ENCODE peak calls at places on chromosomes 3 and 15, in five cellular contexts. One of them, this sample, is unnamed.

GRCh38 chr3:135929670-135930069 is 35.9 kb upstream of the PPP2R3A start:
- DNase-seq in MG63: no peak
- DNase-seq in colonic mucosa: no peak
- DNase-seq in activated naive CD8-positive, alpha-beta T cell treated with anti-CD3 and anti-CD28 coated beads, Interleukin-2, amount 10 ng/mL, durations not matched to agents 7 days and 5 days: no peak
- DNase-seq in pancreas: no peak
- DNase-seq in this sample: no peak

GRCh38 chr3:155792532-155792931 is 13.5 kb downstream of the C3orf33 start:
- DNase-seq in MG63: no peak
- DNase-seq in colonic mucosa: no peak
- DNase-seq in activated naive CD8-positive, alpha-beta T cell treated with anti-CD3 and anti-CD28 coated beads, Interleukin-2, amount 10 ng/mL, durations not matched to agents 7 days and 5 days: no peak
- DNase-seq in pancreas: no peak
- DNase-seq in this sample: no peak

GRCh38 chr15:72688697-72689096 is 2.7 kb downstream of the BBS4 start:
- DNase-seq in MG63: no peak
- DNase-seq in colonic mucosa: no peak
- DNase-seq in activated naive CD8-positive, alpha-beta T cell treated with anti-CD3 and anti-CD28 coated beads, Interleukin-2, amount 10 ng/mL, durations not matched to agents 7 days and 5 days: no peak
- DNase-seq in pancreas: no peak
- DNase-seq in this sample: no peak

GRCh38 chr3:72130565-72130964 is 345.6 kb upstream of the PROK2 start:
- DNase-seq in MG63: no peak
- DNase-seq in colonic mucosa: no peak
- DNase-seq in activated naive CD8-positive, alpha-beta T cell treated with anti-CD3 and anti-CD28 coated beads, Interleukin-2, amount 10 ng/mL, durations not matched to agents 7 days and 5 days: no peak
- DNase-seq in pancreas: no peak
- DNase-seq in this sample: no peak

GRCh38 chr3:196320110-196320509 is 2.1 kb upstream of the DYNLT2B start:
- DNase-seq in MG63: no peak
- DNase-seq in colonic mucosa: no peak
- DNase-seq in activated naive CD8-positive, alpha-beta T cell treated with anti-CD3 and anti-CD28 coated beads, Interleukin-2, amount 10 ng/mL, durations not matched to agents 7 days and 5 days: no peak
- DNase-seq in pancreas: no peak
- DNase-seq in this sample: no peak

GRCh38 chr3:39208463-39209055 is 16.2 kb upstream of the XIRP1 start:
- DNase-seq in MG63: peak
- DNase-seq in colonic mucosa: peak
- DNase-seq in activated naive CD8-positive, alpha-beta T cell treated with anti-CD3 and anti-CD28 coated beads, Interleukin-2, amount 10 ng/mL, durations not matched to agents 7 days and 5 days: no peak
- DNase-seq in pancreas: no peak
- DNase-seq in this sample: peak

GRCh38 chr15:91411570-91411969 is 311.5 kb downstream of the SV2B start:
- DNase-seq in MG63: no peak
- DNase-seq in colonic mucosa: no peak
- DNase-seq in activated naive CD8-positive, alpha-beta T cell treated with anti-CD3 and anti-CD28 coated beads, Interleukin-2, amount 10 ng/mL, durations not matched to agents 7 days and 5 days: no peak
- DNase-seq in pancreas: no peak
- DNase-seq in this sample: no peak

GRCh38 chr15:54559405-54560064 is 581.3 kb downstream of the UNC13C start:
- DNase-seq in MG63: no peak
- DNase-seq in colonic mucosa: peak
- DNase-seq in activated naive CD8-positive, alpha-beta T cell treated with anti-CD3 and anti-CD28 coated beads, Interleukin-2, amount 10 ng/mL, durations not matched to agents 7 days and 5 days: no peak
- DNase-seq in pancreas: no peak
- DNase-seq in this sample: no peak

GRCh38 chr3:45965281-45966052 is 22.2 kb downstream of the CXCR6 start:
- DNase-seq in MG63: no peak
- DNase-seq in colonic mucosa: no peak
- DNase-seq in activated naive CD8-positive, alpha-beta T cell treated with anti-CD3 and anti-CD28 coated beads, Interleukin-2, amount 10 ng/mL, durations not matched to agents 7 days and 5 days: peak
- DNase-seq in pancreas: no peak
- DNase-seq in this sample: no peak

GRCh38 chr3:52742418-52743041 is 28.2 kb downstream of the NEK4 start:
- DNase-seq in MG63: no peak
- DNase-seq in colonic mucosa: no peak
- DNase-seq in activated naive CD8-positive, alpha-beta T cell treated with anti-CD3 and anti-CD28 coated beads, Interleukin-2, amount 10 ng/mL, durations not matched to agents 7 days and 5 days: no peak
- DNase-seq in pancreas: no peak
- DNase-seq in this sample: peak

GRCh38 chr15:71547066-71547465 is 263.3 kb upstream of the NR2E3 start:
- DNase-seq in MG63: no peak
- DNase-seq in colonic mucosa: no peak
- DNase-seq in activated naive CD8-positive, alpha-beta T cell treated with anti-CD3 and anti-CD28 coated beads, Interleukin-2, amount 10 ng/mL, durations not matched to agents 7 days and 5 days: no peak
- DNase-seq in pancreas: no peak
- DNase-seq in this sample: no peak

GRCh38 chr3:128585974-128586373 is 64.6 kb downstream of the RPN1 start:
- DNase-seq in MG63: no peak
- DNase-seq in colonic mucosa: no peak
- DNase-seq in activated naive CD8-positive, alpha-beta T cell treated with anti-CD3 and anti-CD28 coated beads, Interleukin-2, amount 10 ng/mL, durations not matched to agents 7 days and 5 days: no peak
- DNase-seq in pancreas: no peak
- DNase-seq in this sample: no peak

GRCh38 chr15:86362556-86362955 is 282.9 kb downstream of the AGBL1 start:
- DNase-seq in MG63: peak
- DNase-seq in colonic mucosa: no peak
- DNase-seq in activated naive CD8-positive, alpha-beta T cell treated with anti-CD3 and anti-CD28 coated beads, Interleukin-2, amount 10 ng/mL, durations not matched to agents 7 days and 5 days: no peak
- DNase-seq in pancreas: no peak
- DNase-seq in this sample: peak

GRCh38 chr3:32321095-32321835 is 70.4 kb upstream of the CMTM7 start:
- DNase-seq in MG63: no peak
- DNase-seq in colonic mucosa: no peak
- DNase-seq in activated naive CD8-positive, alpha-beta T cell treated with anti-CD3 and anti-CD28 coated beads, Interleukin-2, amount 10 ng/mL, durations not matched to agents 7 days and 5 days: no peak
- DNase-seq in pancreas: no peak
- DNase-seq in this sample: no peak

GRCh38 chr3:10438902-10439610 is 66.3 kb downstream of the ATP2B2 start:
- DNase-seq in MG63: no peak
- DNase-seq in colonic mucosa: no peak
- DNase-seq in activated naive CD8-positive, alpha-beta T cell treated with anti-CD3 and anti-CD28 coated beads, Interleukin-2, amount 10 ng/mL, durations not matched to agents 7 days and 5 days: no peak
- DNase-seq in pancreas: no peak
- DNase-seq in this sample: no peak

GRCh38 chr3:126487151-126487771 is 11.6 kb upstream of the ZXDC start:
- DNase-seq in MG63: peak
- DNase-seq in colonic mucosa: no peak
- DNase-seq in activated naive CD8-positive, alpha-beta T cell treated with anti-CD3 and anti-CD28 coated beads, Interleukin-2, amount 10 ng/mL, durations not matched to agents 7 days and 5 days: no peak
- DNase-seq in pancreas: no peak
- DNase-seq in this sample: peak

GRCh38 chr3:140523600-140523999 is 154.3 kb upstream of the TRIM42 start:
- DNase-seq in MG63: no peak
- DNase-seq in colonic mucosa: no peak
- DNase-seq in activated naive CD8-positive, alpha-beta T cell treated with anti-CD3 and anti-CD28 coated beads, Interleukin-2, amount 10 ng/mL, durations not matched to agents 7 days and 5 days: no peak
- DNase-seq in pancreas: no peak
- DNase-seq in this sample: no peak

GRCh38 chr3:107612581-107613182 is 89.9 kb downstream of the BBX start:
- DNase-seq in MG63: no peak
- DNase-seq in colonic mucosa: no peak
- DNase-seq in activated naive CD8-positive, alpha-beta T cell treated with anti-CD3 and anti-CD28 coated beads, Interleukin-2, amount 10 ng/mL, durations not matched to agents 7 days and 5 days: no peak
- DNase-seq in pancreas: no peak
- DNase-seq in this sample: no peak

GRCh38 chr3:81434171-81434570 is 327.3 kb downstream of the GBE1 start:
- DNase-seq in MG63: no peak
- DNase-seq in colonic mucosa: no peak
- DNase-seq in activated naive CD8-positive, alpha-beta T cell treated with anti-CD3 and anti-CD28 coated beads, Interleukin-2, amount 10 ng/mL, durations not matched to agents 7 days and 5 days: no peak
- DNase-seq in pancreas: no peak
- DNase-seq in this sample: no peak

GRCh38 chr15:98953000-98953776 is 54.4 kb downstream of the PGPEP1L start:
- DNase-seq in MG63: no peak
- DNase-seq in colonic mucosa: no peak
- DNase-seq in activated naive CD8-positive, alpha-beta T cell treated with anti-CD3 and anti-CD28 coated beads, Interleukin-2, amount 10 ng/mL, durations not matched to agents 7 days and 5 days: no peak
- DNase-seq in pancreas: no peak
- DNase-seq in this sample: no peak

GRCh38 chr3:156816091-156816793 is 9.9 kb upstream of the LEKR1 start:
- DNase-seq in MG63: peak
- DNase-seq in colonic mucosa: peak
- DNase-seq in activated naive CD8-positive, alpha-beta T cell treated with anti-CD3 and anti-CD28 coated beads, Interleukin-2, amount 10 ng/mL, durations not matched to agents 7 days and 5 days: no peak
- DNase-seq in pancreas: peak
- DNase-seq in this sample: no peak

GRCh38 chr15:49313650-49314049 is 109.4 kb upstream of the FGF7 start:
- DNase-seq in MG63: peak
- DNase-seq in colonic mucosa: no peak
- DNase-seq in activated naive CD8-positive, alpha-beta T cell treated with anti-CD3 and anti-CD28 coated beads, Interleukin-2, amount 10 ng/mL, durations not matched to agents 7 days and 5 days: no peak
- DNase-seq in pancreas: no peak
- DNase-seq in this sample: no peak

GRCh38 chr15:94929282-94929681 is 697.9 kb downstream of the MCTP2 start:
- DNase-seq in MG63: no peak
- DNase-seq in colonic mucosa: no peak
- DNase-seq in activated naive CD8-positive, alpha-beta T cell treated with anti-CD3 and anti-CD28 coated beads, Interleukin-2, amount 10 ng/mL, durations not matched to agents 7 days and 5 days: no peak
- DNase-seq in pancreas: no peak
- DNase-seq in this sample: no peak

GRCh38 chr15:40238481-40238926 is 359 bp upstream of the PAK6 start:
- DNase-seq in MG63: no peak
- DNase-seq in colonic mucosa: no peak
- DNase-seq in activated naive CD8-positive, alpha-beta T cell treated with anti-CD3 and anti-CD28 coated beads, Interleukin-2, amount 10 ng/mL, durations not matched to agents 7 days and 5 days: no peak
- DNase-seq in pancreas: no peak
- DNase-seq in this sample: no peak

GRCh38 chr3:106438916-106439315 is 570.1 kb upstream of the CBLB start:
- DNase-seq in MG63: no peak
- DNase-seq in colonic mucosa: no peak
- DNase-seq in activated naive CD8-positive, alpha-beta T cell treated with anti-CD3 and anti-CD28 coated beads, Interleukin-2, amount 10 ng/mL, durations not matched to agents 7 days and 5 days: no peak
- DNase-seq in pancreas: no peak
- DNase-seq in this sample: no peak

GRCh38 chr15:101088788-101089578 is 162.9 kb downstream of the CHSY1 start:
- DNase-seq in MG63: peak
- DNase-seq in colonic mucosa: peak
- DNase-seq in activated naive CD8-positive, alpha-beta T cell treated with anti-CD3 and anti-CD28 coated beads, Interleukin-2, amount 10 ng/mL, durations not matched to agents 7 days and 5 days: peak
- DNase-seq in pancreas: peak
- DNase-seq in this sample: peak

GRCh38 chr3:46008058-46008457 is 12.4 kb upstream of the FYCO1 start:
- DNase-seq in MG63: no peak
- DNase-seq in colonic mucosa: no peak
- DNase-seq in activated naive CD8-positive, alpha-beta T cell treated with anti-CD3 and anti-CD28 coated beads, Interleukin-2, amount 10 ng/mL, durations not matched to agents 7 days and 5 days: no peak
- DNase-seq in pancreas: no peak
- DNase-seq in this sample: no peak

GRCh38 chr3:38140326-38141172 is 2.1 kb downstream of the MYD88 start:
- DNase-seq in MG63: no peak
- DNase-seq in colonic mucosa: no peak
- DNase-seq in activated naive CD8-positive, alpha-beta T cell treated with anti-CD3 and anti-CD28 coated beads, Interleukin-2, amount 10 ng/mL, durations not matched to agents 7 days and 5 days: no peak
- DNase-seq in pancreas: no peak
- DNase-seq in this sample: no peak

GRCh38 chr3:66423791-66424190 is 77.0 kb downstream of the LRIG1 start:
- DNase-seq in MG63: peak
- DNase-seq in colonic mucosa: no peak
- DNase-seq in activated naive CD8-positive, alpha-beta T cell treated with anti-CD3 and anti-CD28 coated beads, Interleukin-2, amount 10 ng/mL, durations not matched to agents 7 days and 5 days: no peak
- DNase-seq in pancreas: no peak
- DNase-seq in this sample: no peak

GRCh38 chr3:80000022-80000421 is 232.2 kb upstream of the ROBO1 start:
- DNase-seq in MG63: no peak
- DNase-seq in colonic mucosa: no peak
- DNase-seq in activated naive CD8-positive, alpha-beta T cell treated with anti-CD3 and anti-CD28 coated beads, Interleukin-2, amount 10 ng/mL, durations not matched to agents 7 days and 5 days: no peak
- DNase-seq in pancreas: no peak
- DNase-seq in this sample: no peak

GRCh38 chr3:30236011-30236410 is 370.4 kb upstream of the TGFBR2 start:
- DNase-seq in MG63: no peak
- DNase-seq in colonic mucosa: no peak
- DNase-seq in activated naive CD8-positive, alpha-beta T cell treated with anti-CD3 and anti-CD28 coated beads, Interleukin-2, amount 10 ng/mL, durations not matched to agents 7 days and 5 days: no peak
- DNase-seq in pancreas: no peak
- DNase-seq in this sample: no peak

GRCh38 chr3:183287301-183287971 is 34.4 kb downstream of the B3GNT5 start:
- DNase-seq in MG63: peak
- DNase-seq in colonic mucosa: no peak
- DNase-seq in activated naive CD8-positive, alpha-beta T cell treated with anti-CD3 and anti-CD28 coated beads, Interleukin-2, amount 10 ng/mL, durations not matched to agents 7 days and 5 days: no peak
- DNase-seq in pancreas: no peak
- DNase-seq in this sample: peak

GRCh38 chr3:57961828-57962447 is 46.3 kb upstream of the FLNB start:
- DNase-seq in MG63: no peak
- DNase-seq in colonic mucosa: no peak
- DNase-seq in activated naive CD8-positive, alpha-beta T cell treated with anti-CD3 and anti-CD28 coated beads, Interleukin-2, amount 10 ng/mL, durations not matched to agents 7 days and 5 days: no peak
- DNase-seq in pancreas: no peak
- DNase-seq in this sample: peak

GRCh38 chr3:14328422-14328821 is 74.0 kb upstream of the SLC6A6 start:
- DNase-seq in MG63: no peak
- DNase-seq in colonic mucosa: no peak
- DNase-seq in activated naive CD8-positive, alpha-beta T cell treated with anti-CD3 and anti-CD28 coated beads, Interleukin-2, amount 10 ng/mL, durations not matched to agents 7 days and 5 days: no peak
- DNase-seq in pancreas: no peak
- DNase-seq in this sample: no peak

GRCh38 chr3:154540950-154541604 is 111.1 kb upstream of the GPR149 start:
- DNase-seq in MG63: no peak
- DNase-seq in colonic mucosa: no peak
- DNase-seq in activated naive CD8-positive, alpha-beta T cell treated with anti-CD3 and anti-CD28 coated beads, Interleukin-2, amount 10 ng/mL, durations not matched to agents 7 days and 5 days: no peak
- DNase-seq in pancreas: no peak
- DNase-seq in this sample: no peak

GRCh38 chr3:18370672-18371071 is 54.5 kb downstream of the SATB1 start:
- DNase-seq in MG63: no peak
- DNase-seq in colonic mucosa: no peak
- DNase-seq in activated naive CD8-positive, alpha-beta T cell treated with anti-CD3 and anti-CD28 coated beads, Interleukin-2, amount 10 ng/mL, durations not matched to agents 7 days and 5 days: no peak
- DNase-seq in pancreas: no peak
- DNase-seq in this sample: no peak

GRCh38 chr3:71681224-71681668 is 44.0 kb downstream of the EIF4E3 start:
- DNase-seq in MG63: peak
- DNase-seq in colonic mucosa: peak
- DNase-seq in activated naive CD8-positive, alpha-beta T cell treated with anti-CD3 and anti-CD28 coated beads, Interleukin-2, amount 10 ng/mL, durations not matched to agents 7 days and 5 days: no peak
- DNase-seq in pancreas: peak
- DNase-seq in this sample: peak

GRCh38 chr3:194218646-194219453 is 82.9 kb downstream of the HES1 start:
- DNase-seq in MG63: no peak
- DNase-seq in colonic mucosa: no peak
- DNase-seq in activated naive CD8-positive, alpha-beta T cell treated with anti-CD3 and anti-CD28 coated beads, Interleukin-2, amount 10 ng/mL, durations not matched to agents 7 days and 5 days: no peak
- DNase-seq in pancreas: no peak
- DNase-seq in this sample: no peak